ENCODE peak calls at places on chromosome 13, in five cellular contexts. F is endothelial cell, L is cardiac fibroblast, B is AG09319, S is GM10248. N is an unnamed sample.

GRCh38 chr13:26656919-26657318 is 99.4 kb downstream of the WASF3 start:
- DNase-seq in B (peak), F (no peak), L (peak), S (no peak), N (peak)

GRCh38 chr13:90869580-90869979 is 477.9 kb upstream of the MIR17HG start:
- DNase-seq in F (no peak), B (no peak), L (no peak), S (no peak), N (no peak)

GRCh38 chr13:31909889-31910551 is 121.6 kb upstream of the FRY start:
- DNase-seq in B (no peak), L (peak), F (peak), S (peak), N (peak)

GRCh38 chr13:44271031-44271433 is 102.6 kb upstream of the SERP2 start:
- DNase-seq in B (no peak), F (no peak), S (no peak), L (peak), N (peak)

GRCh38 chr13:43227721-43228120 is 204.3 kb downstream of the DNAJC15 start:
- DNase-seq in S (no peak), L (no peak), B (no peak), F (no peak), N (no peak)

GRCh38 chr13:26941345-26942174 is 181.0 kb upstream of the GPR12 start:
- DNase-seq in B (no peak), F (no peak), S (no peak), L (peak), N (peak)

GRCh38 chr13:31166591-31166990 is 4.9 kb upstream of the HSPH1 start:
- DNase-seq in B (no peak), F (no peak), L (no peak), S (no peak), N (no peak)

GRCh38 chr13:20814224-20814910 is 40.6 kb upstream of the EEF1AKMT1 start:
- DNase-seq in B (peak), L (peak), F (no peak), S (no peak), N (peak)

GRCh38 chr13:69319659-69320058 is 788.0 kb upstream of the ATXN8OS start:
- DNase-seq in F (no peak), L (no peak), S (no peak), B (no peak), N (no peak)

GRCh38 chr13:69324109-69324886 is 783.3 kb upstream of the ATXN8OS start:
- DNase-seq in L (no peak), S (no peak), F (no peak), B (no peak), N (no peak)
- TF ChIP-seq CTCF in L (no peak), S (no peak), F (no peak), B (no peak), N (no peak)

GRCh38 chr13:110915874-110916670 is 1.2 kb upstream of the ANKRD10 start:
- DNase-seq in B (no peak), S (no peak), L (peak), F (no peak), N (peak)

GRCh38 chr13:110914293-110915056 is 394 bp downstream of the ANKRD10 start:
- DNase-seq in F (peak), B (no peak), L (peak), S (peak), N (peak)

GRCh38 chr13:110913911-110914292 is 967 bp downstream of the ANKRD10 start:
- DNase-seq in L (no peak), S (no peak), B (no peak), F (no peak), N (no peak)

GRCh38 chr13:110916671-110917142 is 1.8 kb upstream of the ANKRD10 start:
- DNase-seq in B (no peak), L (peak), F (no peak), S (no peak), N (peak)

GRCh38 chr13:110915057-110915873 is at the start of gene ANKRD10:
- DNase-seq in L (peak), S (peak), F (peak), B (peak), N (peak)
- TF ChIP-seq CTCF in L (peak), S (peak), F (peak), B (peak), N (peak)

GRCh38 chr13:111007209-111007608 is 92.3 kb upstream of the ANKRD10 start:
- DNase-seq in B (no peak), F (no peak), S (no peak), L (no peak), N (no peak)

GRCh38 chr13:111005808-111006494 is 91.1 kb upstream of the ANKRD10 start:
- DNase-seq in F (no peak), L (peak), S (no peak), B (no peak), N (peak)

GRCh38 chr13:111005364-111005763 is 90.5 kb upstream of the ANKRD10 start:
- DNase-seq in B (no peak), L (peak), S (no peak), F (no peak), N (peak)

GRCh38 chr13:111008351-111008750 is 93.5 kb upstream of the ANKRD10 start:
- DNase-seq in L (no peak), B (no peak), S (no peak), F (no peak), N (no peak)

GRCh38 chr13:111006508-111007031 is 91.7 kb upstream of the ANKRD10 start:
- DNase-seq in S (no peak), B (peak), F (no peak), L (peak), N (peak)
- TF ChIP-seq CTCF in S (no peak), B (no peak), F (no peak), L (no peak), N (no peak)

DNA sequence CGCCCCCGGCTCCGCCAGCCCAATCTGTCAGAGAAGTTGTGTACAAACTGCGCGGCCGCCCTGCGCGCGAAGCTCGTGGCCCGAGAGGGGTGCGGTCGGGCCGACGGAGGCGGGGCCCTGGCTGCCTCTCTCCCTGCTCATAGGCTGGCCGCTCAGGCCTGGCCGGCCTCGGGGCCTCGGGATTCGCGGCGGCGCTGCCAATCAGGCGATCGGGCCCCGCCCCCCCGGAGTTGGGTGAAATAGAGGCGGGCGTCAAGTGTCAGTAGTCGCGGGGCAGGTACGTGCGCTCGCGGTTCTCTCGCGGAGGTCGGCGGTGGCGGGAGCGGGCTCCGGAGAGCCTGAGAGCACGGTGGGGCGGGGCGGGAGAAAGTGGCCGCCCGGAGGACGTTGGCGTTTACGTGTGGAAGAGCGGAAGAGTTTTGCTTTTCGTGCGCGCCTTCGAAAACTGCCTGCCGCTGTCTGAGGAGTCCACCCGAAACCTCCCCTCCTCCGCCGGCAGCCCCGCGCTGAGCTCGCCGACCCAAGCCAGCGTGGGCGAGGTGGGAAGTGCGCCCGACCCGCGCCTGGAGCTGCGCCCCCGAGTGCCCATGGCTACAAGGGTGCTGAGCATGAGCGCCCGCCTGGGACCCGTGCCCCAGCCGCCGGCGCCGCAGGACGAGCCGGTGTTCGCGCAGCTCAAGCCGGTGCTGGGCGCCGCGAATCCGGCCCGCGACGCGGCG is at the start of gene KLF5:
- DNase-seq in L (peak), S (peak), F (peak), B (peak), N (peak)
- TF ChIP-seq CTCF in L (no peak), S (no peak), F (no peak), B (no peak), N (no peak)

GRCh38 chr13:47801555-47801954 is 199.5 kb downstream of the SUCLA2 start:
- DNase-seq in F (no peak), L (no peak), S (no peak), B (no peak), N (no peak)

GRCh38 chr13:47796816-47797215 is 204.3 kb downstream of the SUCLA2 start:
- DNase-seq in F (no peak), B (no peak), L (no peak), S (no peak), N (no peak)

GRCh38 chr13:47800593-47800992 is 200.5 kb downstream of the SUCLA2 start:
- DNase-seq in S (no peak), B (no peak), L (no peak), F (no peak), N (no peak)

GRCh38 chr13:47798194-47798593 is 202.9 kb downstream of the SUCLA2 start:
- DNase-seq in L (no peak), S (no peak), F (no peak), B (no peak), N (no peak)

GRCh38 chr13:47798906-47799305 is 202.2 kb downstream of the SUCLA2 start:
- DNase-seq in S (no peak), L (peak), B (no peak), F (no peak), N (peak)
- TF ChIP-seq CTCF in S (peak), L (peak), B (peak), F (no peak), N (peak)

DNA sequence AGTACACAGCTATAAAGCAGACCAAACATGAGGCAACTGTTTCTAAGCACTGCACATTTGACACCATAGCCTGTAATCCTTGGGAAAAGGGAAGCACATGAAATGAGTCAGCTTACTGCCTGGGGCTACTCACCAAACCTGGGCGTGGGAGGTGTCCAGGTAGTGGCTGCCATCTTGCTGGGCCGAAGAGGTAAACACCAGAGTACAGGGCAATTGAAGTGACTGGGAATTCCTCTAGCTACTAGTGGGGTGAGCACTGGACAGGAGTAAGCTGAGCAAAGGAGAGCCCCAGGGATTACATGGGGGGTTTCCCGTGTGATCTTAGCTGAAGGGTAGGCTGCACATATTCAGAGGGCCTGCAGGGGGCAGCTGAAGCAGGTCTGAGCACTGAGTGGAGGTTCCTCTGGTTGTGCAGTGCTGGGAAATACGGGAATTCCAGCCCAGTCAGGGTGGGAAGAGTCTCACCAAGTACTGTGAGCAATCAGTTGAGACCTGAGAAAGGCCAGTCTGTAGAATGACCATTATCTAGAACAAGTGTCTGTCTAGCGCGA is 140.5 kb downstream of the SLC7A1 start:
- DNase-seq in F (no peak), B (no peak), L (peak), S (peak), N (peak)
- TF ChIP-seq CTCF in F (no peak), B (peak), L (peak), S (peak), N (peak)

GRCh38 chr13:73720216-73720840 is 413.9 kb downstream of the KLF12 start:
- DNase-seq in B (no peak), F (no peak), L (no peak), S (no peak), N (no peak)

GRCh38 chr13:73721571-73721970 is 412.6 kb downstream of the KLF12 start:
- DNase-seq in B (no peak), S (no peak), L (no peak), F (no peak), N (no peak)

GRCh38 chr13:73718248-73718647 is 416.0 kb downstream of the KLF12 start:
- DNase-seq in L (no peak), S (no peak), B (no peak), F (no peak), N (no peak)

GRCh38 chr13:73717632-73718031 is 416.6 kb downstream of the KLF12 start:
- DNase-seq in S (no peak), B (no peak), F (no peak), L (peak), N (peak)

DNA sequence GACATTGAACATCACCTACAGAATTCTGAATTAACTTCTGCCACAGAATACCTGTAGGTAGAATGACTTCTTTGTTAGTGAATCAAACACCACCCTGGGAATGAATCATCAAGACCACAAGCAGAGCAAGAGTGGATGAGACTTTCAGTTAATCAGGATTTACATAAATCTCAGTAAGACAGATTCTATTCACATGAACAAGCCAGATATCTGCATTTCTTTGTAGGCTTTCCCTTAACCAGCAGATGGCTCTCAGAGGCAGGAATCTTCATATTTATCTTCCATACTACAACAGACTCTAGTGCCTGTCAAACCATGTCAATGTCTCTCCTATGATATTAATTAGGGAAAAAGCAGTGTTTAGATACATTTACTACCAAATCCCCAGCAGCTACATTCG is 412.1 kb downstream of the KLF12 start:
- DNase-seq in F (no peak), S (peak), B (no peak), L (peak), N (peak)
- TF ChIP-seq CTCF in F (no peak), S (peak), B (peak), L (peak), N (peak)

GRCh38 chr13:45817833-45818232 is 33.7 kb downstream of the SIAH3 start:
- DNase-seq in F (no peak), S (no peak), L (no peak), B (no peak), N (peak)
- TF ChIP-seq CTCF in F (no peak), S (no peak), L (no peak), B (no peak), N (peak)